ENCODE peak calls at places on chromosomes 3 and 15, in six cellular contexts. X is B cell; D is stimulated activated effector memory CD8-positive, alpha-beta T cell treated with anti-CD3 and anti-CD28 coated beads, Interleukin-12 subunit alpha, Interleukin-12 subunit beta, amount 100 ng/mL, for 72 hours; J is gastrocnemius medialis; G is foreskin keratinocyte; Y is activated T-cell treated with anti-CD3 and anti-CD28 coated beads, Interleukin-2, amount 50 U/mL, for 72 hours. P is an unnamed sample.

GRCh38 chr3:17749281-17749680 is 6.8 kb upstream of the TBC1D5 start:
- ATAC-seq in J (no peak), D (peak; percentile 91), X (peak; percentile 42), Y (peak; percentile 86), G (peak; percentile 62), P (peak; percentile 38)

GRCh38 chr3:113754486-113755159 is 7.8 kb downstream of the ATP6V1A start:
- ATAC-seq in D (no peak), J (no peak), G (no peak), Y (no peak), X (peak; percentile 77), P (no peak)

GRCh38 chr3:25511972-25512721 is 84.1 kb downstream of the RARB start:
- ATAC-seq in G (no peak), X (no peak), J (peak; percentile 42), Y (no peak), D (no peak), P (no peak)

GRCh38 chr3:194083253-194084224 is 52.4 kb upstream of the HES1 start:
- ATAC-seq in J (peak; percentile 14), D (no peak), X (no peak), Y (no peak), G (no peak), P (no peak)

GRCh38 chr15:68228971-68229385 is 550 bp downstream of the CLN6 start:
- ATAC-seq in X (no peak), Y (no peak), G (peak; percentile 12), J (peak; percentile 1), D (peak; percentile 1), P (no peak)

GRCh38 chr15:48507416-48508065 is 138.0 kb downstream of the FBN1 start:
- ATAC-seq in Y (peak; percentile 50), D (peak; percentile 48), X (no peak), J (no peak), G (peak; percentile 77), P (peak; percentile 67)

GRCh38 chr15:92687183-92687582 is 31.6 kb upstream of the FAM174B start:
- ATAC-seq in X (no peak), Y (no peak), J (no peak), G (peak; percentile 9), D (no peak), P (no peak)

GRCh38 chr3:17258823-17259436 is 374.2 kb downstream of the PLCL2 start:
- ATAC-seq in X (no peak), J (no peak), Y (no peak), D (no peak), G (no peak), P (no peak)

GRCh38 chr15:59885832-59886231 is 118.3 kb upstream of the FOXB1 start:
- ATAC-seq in J (no peak), Y (no peak), X (no peak), D (no peak), G (peak; percentile 93), P (peak; percentile 71)

GRCh38 chr15:101023501-101024110 is 104.4 kb downstream of the LRRK1 start:
- ATAC-seq in J (no peak), Y (no peak), X (no peak), D (no peak), G (no peak), P (no peak)

GRCh38 chr3:105676621-105677300 is 192.1 kb downstream of the CBLB start:
- ATAC-seq in Y (peak; percentile 92), G (no peak), X (no peak), J (no peak), D (peak; percentile 99), P (no peak)

GRCh38 chr15:78564743-78565096 is 600 bp upstream of the CHRNA5 start:
- ATAC-seq in G (no peak), Y (peak; percentile 21), D (peak; percentile 14), X (no peak), J (no peak), P (peak; percentile 8)

GRCh38 chr3:195893121-195893449 is 15.3 kb downstream of the TNK2 start:
- ATAC-seq in X (no peak), J (peak; percentile 16), Y (no peak), D (no peak), G (no peak), P (no peak)

GRCh38 chr15:85556618-85556895 is 176.2 kb downstream of the AKAP13 start:
- ATAC-seq in G (no peak), J (no peak), Y (no peak), X (no peak), D (no peak), P (no peak)

GRCh38 chr3:48820626-48821324 is 26.9 kb downstream of the PRKAR2A start:
- ATAC-seq in J (peak; percentile 39), X (no peak), D (no peak), G (no peak), Y (no peak), P (no peak)

GRCh38 chr15:63677778-63678177 is 80.6 kb downstream of the FBXL22 start:
- ATAC-seq in G (no peak), Y (no peak), D (no peak), X (no peak), J (no peak), P (no peak)

GRCh38 chr15:69602095-69602494 is 149.5 kb downstream of the RPLP1 start:
- ATAC-seq in Y (no peak), G (no peak), X (no peak), D (no peak), J (no peak), P (no peak)

GRCh38 chr3:179450321-179450720 is 949 bp downstream of the GNB4 start:
- ATAC-seq in G (no peak), Y (no peak), X (no peak), D (no peak), J (no peak), P (no peak)

GRCh38 chr3:52532838-52533622 is 627 bp downstream of the NT5DC2 start:
- ATAC-seq in Y (peak; percentile 2), X (no peak), G (no peak), D (peak; percentile 3), J (no peak), P (no peak)

GRCh38 chr3:171354706-171355582 is 105.3 kb downstream of the TNIK start:
- ATAC-seq in X (no peak), G (peak; percentile 66), Y (peak; percentile 31), D (peak; percentile 42), J (no peak), P (peak; percentile 66)

GRCh38 chr3:192082733-192083660 is 622.0 kb downstream of the PYDC2 start:
- ATAC-seq in G (no peak), X (no peak), D (no peak), J (no peak), Y (no peak), P (peak; percentile 67)

GRCh38 chr3:174620138-174620537 is 239.0 kb upstream of the NAALADL2 start:
- ATAC-seq in D (no peak), X (no peak), G (peak; percentile 67), Y (no peak), J (no peak), P (peak; percentile 23)

GRCh38 chr3:141519587-141519986 is 32.8 kb downstream of the RASA2 start:
- ATAC-seq in J (no peak), Y (no peak), G (no peak), D (no peak), X (no peak), P (no peak)

GRCh38 chr3:153356908-153357307 is 194.9 kb downstream of the RAP2B start:
- ATAC-seq in D (no peak), G (no peak), Y (no peak), X (no peak), J (no peak), P (no peak)

GRCh38 chr3:47678446-47679338 is 100.0 kb upstream of the CSPG5 start:
- ATAC-seq in G (no peak), X (no peak), J (no peak), D (peak; percentile 66), Y (no peak), P (no peak)

GRCh38 chr3:9251055-9251786 is 1.8 kb upstream of the SRGAP3 start:
- ATAC-seq in Y (no peak), X (no peak), J (peak; percentile 86), G (no peak), D (no peak), P (no peak)

GRCh38 chr15:67042490-67043181 is 22.8 kb upstream of the SMAD3 start:
- ATAC-seq in G (no peak), Y (peak; percentile 68), D (peak; percentile 89), J (no peak), X (peak; percentile 53), P (no peak)

GRCh38 chr3:136604961-136605360 is 147.2 kb downstream of the STAG1 start:
- ATAC-seq in Y (no peak), J (no peak), G (no peak), X (no peak), D (no peak), P (no peak)

GRCh38 chr3:115790759-115791158 is 167.4 kb downstream of the GAP43 start:
- ATAC-seq in X (peak; percentile 68), Y (peak; percentile 98), J (peak; percentile 60), D (peak; percentile 97), G (peak; percentile 86), P (peak; percentile 100)

GRCh38 chr3:113981803-113982202 is 34.0 kb downstream of the ZDHHC23 start:
- ATAC-seq in J (no peak), Y (no peak), X (no peak), G (no peak), D (no peak), P (no peak)

GRCh38 chr15:42385206-42385979 is 26.1 kb downstream of the CAPN3 start:
- ATAC-seq in Y (peak; percentile 49), J (peak; percentile 79), D (peak; percentile 53), X (no peak), G (peak; percentile 27), P (peak; percentile 56)

GRCh38 chr3:20668411-20668810 is 482.4 kb upstream of the SGO1 start:
- ATAC-seq in J (no peak), Y (no peak), X (no peak), D (no peak), G (no peak), P (no peak)

GRCh38 chr3:127307431-127307830 is 19.6 kb upstream of the PRR20G start:
- ATAC-seq in D (no peak), Y (no peak), G (no peak), J (no peak), X (no peak), P (no peak)

GRCh38 chr3:124787490-124788195 is 57.4 kb downstream of the UMPS start:
- ATAC-seq in Y (no peak), X (no peak), G (no peak), J (no peak), D (no peak), P (no peak)

GRCh38 chr3:70863049-70863448 is 550.6 kb upstream of the MDFIC2 start:
- ATAC-seq in Y (no peak), J (no peak), G (no peak), X (no peak), D (no peak), P (no peak)

GRCh38 chr3:179967622-179968021 is 69.1 kb downstream of the PEX5L start:
- ATAC-seq in G (no peak), D (peak; percentile 77), J (no peak), Y (peak; percentile 59), X (no peak), P (no peak)

GRCh38 chr15:70433583-70434288 is 329.6 kb downstream of the UACA start:
- ATAC-seq in J (no peak), X (no peak), D (no peak), G (no peak), Y (no peak), P (no peak)

GRCh38 chr3:65854606-65855304 is 184.0 kb downstream of the MAGI1 start:
- ATAC-seq in G (peak; percentile 69), Y (no peak), X (no peak), D (no peak), J (no peak), P (peak; percentile 66)

GRCh38 chr3:48014358-48014757 is 1.9 kb downstream of the MAP4 start:
- ATAC-seq in X (no peak), Y (no peak), G (no peak), D (no peak), J (no peak), P (no peak)